ENCODE peak calls at places on chromosomes 11 and 22, in six cellular contexts. O is lower lobe of right lung, W is cardiac muscle cell, U is Calu3, X is heart right ventricle, M is fibroblast of lung. S is an unnamed sample.

GRCh38 chr11:111797145-111797581 is 31.0 kb upstream of the PPP2R1B start:
- DNase-seq in O (no peak), W (peak; percentile 54), U (peak; percentile 4), X (no peak), M (peak; percentile 31), S (no peak)

GRCh38 chr11:71067753-71068152 is 184.6 kb downstream of the SHANK2 start:
- DNase-seq in O (no peak), W (no peak), U (no peak), X (no peak), M (no peak), S (no peak)

GRCh38 chr22:50526849-50527801 is 1.7 kb upstream of the SCO2 start:
- DNase-seq in O (peak; percentile 85), W (peak; percentile 67), U (peak; percentile 71), X (peak; percentile 67), M (peak; percentile 35), S (no peak)

GRCh38 chr11:61754534-61755482 is 2.4 kb downstream of the MYRF start:
- DNase-seq in O (peak; percentile 67), W (peak; percentile 90), U (peak; percentile 52), X (no peak), M (peak; percentile 15), S (no peak)

GRCh38 chr11:79363261-79363660 is 77.6 kb downstream of the TENM4 start:
- DNase-seq in O (no peak), W (no peak), U (no peak), X (no peak), M (no peak), S (no peak)

GRCh38 chr11:20093775-20094174 is 66.5 kb downstream of the DBX1 start:
- DNase-seq in O (no peak), W (no peak), U (no peak), X (no peak), M (peak; percentile 70), S (no peak)

GRCh38 chr22:40019100-40019499 is 24.3 kb downstream of the FAM83F start:
- DNase-seq in O (no peak), W (no peak), U (no peak), X (no peak), M (no peak), S (no peak)

GRCh38 chr22:37163618-37164534 is 14.2 kb upstream of the IL2RB start:
- DNase-seq in O (peak; percentile 35), W (no peak), U (no peak), X (no peak), M (no peak), S (no peak)

GRCh38 chr11:134762248-134763029 is 350.4 kb upstream of the B3GAT1 start:
- DNase-seq in O (no peak), W (peak; percentile 43), U (no peak), X (no peak), M (peak; percentile 3), S (no peak)

GRCh38 chr11:1422481-1422880 is 32.7 kb downstream of the BRSK2 start:
- DNase-seq in O (no peak), W (peak; percentile 23), U (no peak), X (no peak), M (no peak), S (no peak)

GRCh38 chr11:73650400-73650799 is 4.0 kb downstream of the PLEKHB1 start:
- DNase-seq in O (no peak), W (no peak), U (no peak), X (no peak), M (no peak), S (no peak)

GRCh38 chr11:95584589-95584988 is 205.0 kb downstream of the FAM76B start:
- DNase-seq in O (no peak), W (no peak), U (no peak), X (no peak), M (no peak), S (no peak)
- TF ChIP-seq CTCF in O (no peak), W (no peak), U (no peak), X (no peak), M (no peak), S (no peak)

GRCh38 chr11:35274909-35275807 is 136.2 kb downstream of the CD44 start:
- DNase-seq in O (peak; percentile 65), W (no peak), U (peak; percentile 66), X (peak; percentile 35), M (peak; percentile 33), S (no peak)
- TF ChIP-seq CTCF in O (no peak), W (no peak), U (no peak), X (no peak), M (no peak), S (no peak)

GRCh38 chr22:29700206-29700948 is 19.4 kb upstream of the CABP7 start:
- DNase-seq in O (no peak), W (no peak), U (no peak), X (no peak), M (no peak), S (no peak)

GRCh38 chr22:29702931-29703594 is 16.7 kb upstream of the CABP7 start:
- DNase-seq in O (peak; percentile 68), W (no peak), U (no peak), X (peak; percentile 44), M (no peak), S (no peak)

GRCh38 chr22:29703595-29704195 is 16.1 kb upstream of the CABP7 start:
- DNase-seq in O (no peak), W (no peak), U (no peak), X (no peak), M (no peak), S (no peak)

GRCh38 chr22:29700949-29701927 is 18.6 kb upstream of the CABP7 start:
- DNase-seq in O (no peak), W (peak; percentile 39), U (peak; percentile 66), X (no peak), M (no peak), S (no peak)

GRCh38 chr22:29702025-29702930 is 17.5 kb upstream of the CABP7 start:
- DNase-seq in O (no peak), W (no peak), U (peak; percentile 29), X (no peak), M (no peak), S (no peak)
- TF ChIP-seq CTCF in O (no peak), W (no peak), U (no peak), X (no peak), M (no peak), S (no peak)

GRCh38 chr11:68584097-68584496 is 100.2 kb upstream of the GAL start:
- DNase-seq in O (peak; percentile 62), W (peak; percentile 23), U (peak; percentile 42), X (peak; percentile 47), M (peak; percentile 19), S (peak; percentile 68)
- TF ChIP-seq CTCF in O (peak; percentile 60), W (peak; percentile 62), U (peak; percentile 59), X (peak; percentile 31), M (peak; percentile 36), S (peak; percentile 67)

DNA sequence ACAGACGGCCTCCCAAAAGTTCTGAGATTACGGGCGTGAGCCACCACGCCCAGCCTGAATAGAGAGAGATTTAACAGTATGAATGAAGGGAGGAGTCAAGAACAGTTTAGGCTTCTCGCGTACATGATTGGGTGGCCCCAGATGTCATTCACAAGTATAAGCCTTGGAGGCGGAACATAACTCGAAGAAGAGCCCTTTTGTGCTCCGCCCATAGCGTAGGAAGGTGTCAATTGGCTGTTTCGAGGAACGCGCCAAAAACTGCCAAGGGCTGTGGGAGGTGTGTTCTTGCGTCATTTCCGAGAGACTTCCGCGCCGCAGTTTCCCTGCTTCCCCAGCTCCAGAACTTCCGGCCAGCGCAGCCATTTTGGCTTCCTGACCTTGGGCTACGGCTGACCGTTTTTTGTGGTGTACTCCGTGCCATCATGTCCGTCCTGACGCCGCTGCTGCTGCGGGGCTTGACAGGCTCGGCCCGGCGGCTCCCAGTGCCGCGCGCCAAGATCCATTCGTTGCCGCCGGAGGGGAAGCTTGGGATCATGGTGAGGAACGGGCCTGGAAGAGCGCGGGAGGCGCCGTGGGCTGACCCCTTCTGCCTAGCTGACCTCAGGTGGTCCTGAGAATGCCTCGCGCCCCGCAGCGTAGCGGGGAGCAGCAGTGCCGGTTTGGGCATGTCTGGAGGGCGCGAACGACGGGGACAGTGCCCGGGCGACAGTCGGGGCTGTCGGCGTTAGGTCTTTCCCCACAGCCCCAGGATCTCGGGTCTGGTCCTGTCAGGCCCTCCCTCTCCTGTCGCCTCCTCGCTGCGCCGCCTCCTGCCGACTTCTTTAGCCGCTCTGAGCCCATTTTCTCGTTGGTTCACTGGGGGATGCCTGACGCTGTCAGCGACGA is at the start of gene COX8A:
- DNase-seq in O (peak; percentile 97), W (peak; percentile 100), U (peak; percentile 96), X (peak; percentile 95), M (peak; percentile 100), S (peak; percentile 87)
- TF ChIP-seq CTCF in O (peak; percentile 19), W (no peak), U (no peak), X (no peak), M (no peak), S (no peak)

GRCh38 chr11:32584921-32585320 is 1.3 kb downstream of the EIF3M start:
- DNase-seq in O (no peak), W (no peak), U (no peak), X (no peak), M (no peak), S (no peak)

GRCh38 chr11:32580967-32581366 is 2.7 kb upstream of the EIF3M start:
- DNase-seq in O (no peak), W (peak; percentile 87), U (no peak), X (no peak), M (no peak), S (no peak)

GRCh38 chr11:32581556-32581955 is 2.1 kb upstream of the EIF3M start:
- DNase-seq in O (no peak), W (no peak), U (no peak), X (no peak), M (no peak), S (no peak)

GRCh38 chr11:32583451-32584271 is at the start of gene EIF3M:
- DNase-seq in O (peak; percentile 98), W (peak; percentile 98), U (peak; percentile 97), X (peak; percentile 97), M (peak; percentile 97), S (peak; percentile 88)

GRCh38 chr11:32586576-32587190 is 3.1 kb downstream of the EIF3M start:
- DNase-seq in O (no peak), W (peak; percentile 33), U (peak; percentile 24), X (no peak), M (peak; percentile 20), S (no peak)
- TF ChIP-seq CTCF in O (no peak), W (peak; percentile 45), U (no peak), X (no peak), M (peak; percentile 34), S (peak; percentile 41)

S was measured in neural crest cell.